ENCODE peak calls at places on chromosomes 5 and 9, in ten cellular contexts. Z is GM13977; U is WERI-Rb-1; O is MCF 10A; P is HEK293T; I is upper lobe of right lung; R is fibroblast of lung; W is GM13976; C is stimulated activated CD8-positive, alpha-beta memory T cell treated with anti-CD3 and anti-CD28 coated beads, Interleukin-2, amount 100 ng/mL, for 1 hour; T is cerebellum. M is an unnamed sample.
A peak's percentile ranks its signal among the peaks of the same experiment; 100 is the strongest.

GRCh38 chr5:159286420-159287035 is 23.4 kb downstream of the UBLCP1 start:
- DNase-seq in R (peak; percentile 69), T (peak; percentile 28), O (peak; percentile 62), C (no peak), U (peak; percentile 16), W (no peak), I (no peak), P (peak; percentile 23), Z (no peak), M (no peak)

GRCh38 chr9:130570200-130570599 is 9.2 kb upstream of the FUBP3 start:
- DNase-seq in Z (no peak), I (no peak), C (no peak), W (no peak), O (peak; percentile 84), U (no peak), P (no peak), T (no peak), R (peak; percentile 15), M (no peak)

GRCh38 chr5:87997662-87998061 is 271.0 kb downstream of the TMEM161B start:
- DNase-seq in O (no peak), R (no peak), P (no peak), T (no peak), I (no peak), Z (no peak), W (no peak), C (no peak), U (no peak), M (no peak)

GRCh38 chr9:132543960-132544359 is 38.4 kb upstream of the BARHL1 start:
- DNase-seq in R (no peak), U (no peak), T (peak; percentile 65), Z (no peak), W (no peak), P (no peak), I (no peak), C (no peak), O (no peak), M (no peak)

GRCh38 chr9:123401879-123402513 is 46.0 kb downstream of the CRB2 start:
- DNase-seq in P (peak; percentile 77), W (peak; percentile 75), I (no peak), R (peak; percentile 61), O (peak; percentile 41), U (peak; percentile 53), Z (peak; percentile 68), T (peak; percentile 55), C (no peak), M (peak; percentile 90)

GRCh38 chr9:5509573-5509972 is 758 bp upstream of the PDCD1LG2 start:
- DNase-seq in Z (no peak), I (no peak), P (no peak), W (no peak), O (peak; percentile 85), C (no peak), R (peak; percentile 91), U (no peak), T (no peak), M (peak; percentile 82)

GRCh38 chr9:5876026-5876425 is 14.7 kb upstream of the MLANA start:
- DNase-seq in U (no peak), W (peak; percentile 40), P (no peak), T (no peak), O (no peak), I (no peak), Z (peak; percentile 47), R (no peak), C (no peak), M (no peak)

GRCh38 chr5:95285406-95285761 is 490 bp upstream of the MCTP1 start:
- DNase-seq in R (peak; percentile 9), T (no peak), I (no peak), O (no peak), W (no peak), Z (no peak), C (no peak), P (no peak), U (no peak), M (no peak)

GRCh38 chr5:167513383-167513782 is 778.1 kb upstream of the WWC1 start:
- DNase-seq in R (no peak), U (no peak), W (no peak), P (no peak), O (no peak), Z (no peak), I (no peak), T (no peak), C (no peak), M (no peak)

GRCh38 chr9:21682981-21683380 is 119.5 kb upstream of the MTAP start:
- DNase-seq in T (no peak), U (no peak), I (no peak), C (no peak), R (peak; percentile 49), P (no peak), O (peak; percentile 47), Z (no peak), W (no peak), M (peak; percentile 74)

GRCh38 chr5:81334304-81335061 is 33.1 kb downstream of the ZCCHC9 start:
- DNase-seq in R (no peak), O (no peak), I (no peak), W (no peak), T (no peak), Z (no peak), P (no peak), U (peak; percentile 25), C (no peak), M (no peak)

GRCh38 chr5:145362261-145362660 is 472.9 kb downstream of the PRELID2 start:
- DNase-seq in O (peak; percentile 47), W (no peak), T (no peak), C (no peak), R (peak; percentile 54), I (no peak), P (no peak), Z (no peak), U (no peak), M (no peak)

GRCh38 chr5:147935032-147935431 is 28.7 kb upstream of the C5orf46 start:
- DNase-seq in T (peak; percentile 60), W (no peak), C (no peak), I (no peak), R (peak; percentile 79), O (peak; percentile 86), P (peak; percentile 19), U (no peak), Z (peak; percentile 16), M (peak; percentile 10)

GRCh38 chr9:133742849-133743444 is 4.8 kb upstream of the SARDH start:
- DNase-seq in R (peak; percentile 64), U (peak; percentile 95), O (peak; percentile 65), T (peak; percentile 80), P (peak; percentile 86), Z (peak; percentile 91), C (peak; percentile 54), W (peak; percentile 91), I (peak; percentile 84), M (peak; percentile 78)

GRCh38 chr5:54882841-54883240 is 102.6 kb downstream of the ESM1 start:
- DNase-seq in T (no peak), P (no peak), R (no peak), U (no peak), I (no peak), W (no peak), Z (no peak), O (no peak), C (no peak), M (no peak)

GRCh38 chr5:61575103-61575502 is 243.0 kb downstream of the ZSWIM6 start:
- DNase-seq in T (no peak), P (no peak), U (peak; percentile 38), O (peak; percentile 57), W (no peak), I (no peak), Z (no peak), C (no peak), R (peak; percentile 61), M (no peak)

GRCh38 chr9:116073826-116074225 is 79.8 kb upstream of the PAPPA start:
- DNase-seq in I (no peak), U (no peak), C (no peak), O (peak; percentile 82), T (peak; percentile 23), W (no peak), Z (no peak), P (no peak), R (peak; percentile 79), M (no peak)

GRCh38 chr9:130254753-130255637 is 10.6 kb upstream of the HMCN2 start:
- DNase-seq in O (no peak), W (no peak), U (no peak), C (no peak), P (no peak), T (no peak), R (no peak), I (no peak), Z (no peak), M (no peak)

GRCh38 chr9:131478421-131478868 is 24.3 kb upstream of the POMT1 start:
- DNase-seq in I (peak; percentile 56), T (no peak), Z (peak; percentile 59), P (peak; percentile 67), W (peak; percentile 63), R (peak; percentile 18), U (peak; percentile 81), C (peak; percentile 8), O (peak; percentile 55), M (peak; percentile 49)

M was measured in A549.